ENCODE peak calls at places on chromosomes 16 and 17, in five cellular contexts. S, K, F, R and U are unnamed samples. For H3K79me2, the result is how much of the 10 kb centered on the place peaks cover.

GRCh38 chr17:35132816-35133550 is 9.1 kb downstream of the NLE1 start:
- DNase-seq in K (no peak), F (no peak), R (no peak), S (no peak), U (no peak)

GRCh38 chr16:590165-590874 is 454 bp downstream of the RAB40C start:
- DNase-seq in R (no peak), S (no peak), K (peak), F (peak), U (no peak)

GRCh38 chr16:559411-560207 is 585 bp upstream of the PRR35 start:
- DNase-seq in F (no peak), S (no peak), R (no peak), K (peak), U (no peak)

GRCh38 chr17:39751637-39752036 is 13.9 kb downstream of the GRB7 start:
- DNase-seq in S (peak), R (no peak), F (no peak), K (peak), U (no peak)

GRCh38 chr17:6677946-6678345 is 26.4 kb downstream of the C17orf100 start:
- DNase-seq in K (no peak), S (no peak), R (no peak), F (no peak), U (no peak)

GRCh38 chr16:80231888-80232287 is 308.9 kb upstream of the DYNLRB2 start:
- DNase-seq in K (no peak), S (no peak), R (peak), F (no peak), U (no peak)

GRCh38 chr17:19418312-19418992 is 7.4 kb downstream of the RNF112 start:
- DNase-seq in S (peak), R (no peak), F (no peak), K (no peak), U (peak)

GRCh38 chr17:57407287-57408063 is 151.2 kb downstream of the MSI2 start:
- DNase-seq in K (no peak), S (no peak), F (peak), R (peak), U (no peak)

GRCh38 chr16:23486480-23486879 is 23.8 kb downstream of the GGA2 start:
- DNase-seq in F (no peak), R (no peak), S (no peak), K (no peak), U (no peak)

GRCh38 chr17:27817731-27818130 is 17.4 kb upstream of the NOS2 start:
- DNase-seq in S (no peak), R (no peak), K (no peak), F (peak), U (no peak)

GRCh38 chr17:51604299-51605020 is 344.1 kb downstream of the UTP18 start:
- DNase-seq in F (no peak), K (no peak), R (no peak), S (no peak), U (no peak)

GRCh38 chr16:86048882-86049585 is 150.1 kb downstream of the IRF8 start:
- DNase-seq in F (no peak), S (no peak), R (no peak), K (no peak), U (peak)

GRCh38 chr17:45648642-45649041 is 135.5 kb upstream of the CRHR1 start:
- DNase-seq in S (peak), K (peak), R (no peak), F (peak), U (peak)

DNA sequence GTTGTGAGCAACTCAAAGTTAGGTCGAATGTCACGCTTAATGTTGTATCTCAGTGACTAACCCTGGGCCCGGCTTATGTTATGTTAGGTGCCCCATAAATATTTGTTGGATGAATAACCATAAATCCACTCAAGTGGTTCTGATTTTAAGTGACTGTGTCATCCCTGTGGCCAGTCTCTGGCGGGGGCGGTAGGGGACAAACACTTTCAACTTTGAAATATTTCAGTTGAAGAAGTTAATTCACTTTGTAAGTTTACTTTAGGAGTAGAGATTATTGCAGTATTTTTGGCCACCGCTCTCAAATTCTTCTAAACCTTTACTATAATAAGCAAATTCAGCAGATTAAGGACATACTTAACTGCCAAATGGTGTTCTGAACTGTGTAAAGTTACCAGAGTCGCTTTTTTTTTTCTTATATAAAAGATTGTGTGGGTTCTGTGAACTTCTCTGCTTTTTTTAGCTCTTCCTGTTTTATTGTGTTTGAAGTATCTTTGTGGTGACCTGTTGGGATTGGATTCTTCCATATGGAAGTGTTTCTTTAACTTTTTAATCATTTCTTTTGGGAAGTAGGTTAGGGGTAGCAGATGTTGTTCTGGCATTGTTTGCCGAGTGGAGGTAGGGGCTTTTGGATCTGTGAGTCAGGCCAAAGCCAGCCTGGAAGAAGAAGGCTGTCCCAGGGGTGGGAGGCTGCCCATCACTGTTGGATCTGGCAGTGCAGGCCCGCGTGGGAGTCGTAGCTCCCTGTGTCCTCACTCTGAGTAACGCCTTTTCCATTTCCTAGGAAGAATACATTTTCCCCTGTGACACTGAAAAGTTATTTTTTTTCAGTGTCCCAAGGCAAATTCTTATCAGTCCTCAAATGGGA is 61.4 kb upstream of the TBX2 start:
- DNase-seq in K (no peak), F (no peak), S (no peak), R (peak), U (no peak)
- H3K27ac ChIP-seq in K (peak), F (no peak), S (no peak), R (no peak), U (no peak)

DNA sequence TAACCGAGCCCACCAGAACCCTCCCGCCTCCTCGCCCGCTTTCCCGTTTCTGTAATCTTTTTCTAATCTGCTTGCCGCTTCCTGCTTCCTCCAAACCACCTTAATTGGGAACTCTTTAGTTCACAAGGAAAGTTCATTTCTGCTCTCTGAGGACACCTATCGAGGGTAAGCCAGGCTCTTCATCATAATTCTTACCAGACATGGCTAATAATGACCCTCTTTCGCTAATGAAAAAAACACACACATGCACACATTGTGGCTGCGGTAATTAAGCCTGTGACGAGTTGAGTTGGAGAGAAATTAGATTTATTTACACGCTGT is 100.7 kb downstream of the ZNF423 start:
- DNase-seq in R (no peak), S (no peak), K (peak), F (peak), U (no peak)
- H3K9ac ChIP-seq in R (no peak), S (peak), K (no peak), F (no peak), U (no peak)

DNA sequence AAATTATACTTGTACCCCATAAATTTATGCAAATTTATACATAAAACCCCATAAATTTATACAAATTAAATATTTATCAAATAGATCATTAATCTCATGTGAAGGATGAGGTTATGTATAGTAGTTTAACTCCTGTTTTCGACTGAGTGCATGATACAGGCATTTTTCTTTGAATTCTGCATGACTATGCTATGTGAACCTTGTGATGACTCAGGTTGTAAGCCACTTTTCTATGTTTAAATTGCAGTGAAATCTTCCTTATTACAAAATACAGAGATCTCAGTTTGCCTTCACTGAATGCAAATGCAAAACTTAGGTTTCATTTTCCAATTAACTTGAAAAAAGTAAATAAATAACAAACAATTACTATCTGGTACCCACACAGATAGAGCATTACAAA is 843.7 kb downstream of the CDH11 start:
- DNase-seq in K (no peak), R (no peak), F (no peak), S (no peak), U (no peak)
- H3K79me2 ChIP-seq in K (under half), R (under half), F (under half), S (under half), U (under half)

GRCh38 chr17:37028040-37028439 is 79.3 kb downstream of the AATF start:
- DNase-seq in K (no peak), F (no peak), R (no peak), S (no peak), U (no peak)

GRCh38 chr17:37025241-37025640 is 76.5 kb downstream of the AATF start:
- DNase-seq in K (no peak), R (no peak), S (no peak), F (no peak), U (no peak)

GRCh38 chr17:37026534-37026875 is 77.8 kb downstream of the AATF start:
- DNase-seq in S (no peak), F (no peak), K (no peak), R (no peak), U (no peak)

GRCh38 chr17:37025847-37026533 is 77.2 kb downstream of the AATF start:
- DNase-seq in K (no peak), F (no peak), R (no peak), S (no peak), U (no peak)

DNA sequence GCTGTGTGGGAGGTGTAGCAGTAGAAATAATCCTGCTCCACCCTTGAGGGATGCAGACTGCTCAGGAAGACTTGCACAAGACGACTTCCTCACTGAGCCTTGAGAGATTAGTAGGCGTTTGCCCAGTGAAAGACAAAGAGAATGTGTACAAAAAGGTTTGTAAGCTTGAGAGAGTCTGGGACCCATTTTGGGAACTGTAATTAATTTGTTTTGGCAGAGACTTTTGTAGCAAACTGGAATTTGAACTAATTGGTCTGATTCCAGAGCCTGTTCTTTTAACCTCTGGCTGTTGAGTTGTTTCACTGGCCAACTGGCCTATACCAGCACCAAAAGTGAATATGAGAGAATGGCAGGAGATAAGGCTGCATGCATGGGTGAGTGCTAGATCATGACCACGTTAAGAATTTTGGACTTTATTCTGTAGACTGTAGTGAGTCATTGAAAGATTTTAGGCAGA is 75.5 kb downstream of the AATF start:
- DNase-seq in K (no peak), R (no peak), F (peak), S (no peak), U (no peak)
- H3K27ac ChIP-seq in K (no peak), R (no peak), F (peak), S (no peak), U (no peak)

GRCh38 chr16:64590516-64590915 is 531.3 kb downstream of the CDH11 start:
- DNase-seq in S (no peak), R (no peak), K (no peak), F (no peak), U (no peak)
- H3K9ac ChIP-seq in S (no peak), R (no peak), K (no peak), F (no peak), U (no peak)

DNA sequence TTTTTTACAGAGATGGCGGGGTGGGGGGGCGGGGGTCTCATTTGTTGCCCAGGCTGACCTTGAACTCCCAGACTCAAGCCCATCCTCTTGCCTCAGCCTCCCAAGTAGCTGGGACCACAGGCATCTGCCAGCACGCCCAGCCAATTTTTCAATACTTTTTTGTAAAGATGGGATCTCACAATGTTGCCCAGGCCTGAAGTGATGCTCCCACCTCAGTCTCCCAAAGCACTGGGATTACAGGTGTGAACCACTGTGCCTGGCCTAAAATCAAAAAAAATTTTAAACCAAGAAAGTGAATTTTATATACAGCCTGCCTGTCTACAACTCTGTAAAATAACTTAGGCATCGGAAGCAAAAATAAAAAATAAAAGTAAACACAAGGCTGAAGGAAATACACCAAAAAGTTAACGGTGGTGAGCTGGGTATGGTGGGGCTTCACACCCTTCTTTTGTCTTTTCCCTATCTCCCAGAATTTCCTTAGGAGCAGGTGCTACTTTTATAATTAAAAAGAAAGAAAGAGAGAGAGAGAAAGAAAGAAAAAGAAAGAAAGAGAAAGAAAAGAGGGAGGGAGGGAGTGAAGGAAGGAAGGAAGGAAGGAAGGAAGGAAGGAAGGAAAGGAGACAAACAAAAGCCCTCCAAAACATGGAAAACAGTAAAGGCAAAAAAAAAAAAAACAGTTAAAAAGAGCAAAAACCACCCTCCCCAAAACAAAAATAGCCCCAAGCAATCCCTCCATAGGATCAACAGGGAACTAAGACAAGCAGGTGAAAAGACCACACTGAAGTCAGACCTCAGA is 51.4 kb downstream of the TBC1D16 start:
- DNase-seq in K (no peak), R (no peak), S (no peak), F (no peak), U (no peak)
- H3K79me2 ChIP-seq in K (under half), R (under half), S (under half), F (under half), U (under half)

DNA sequence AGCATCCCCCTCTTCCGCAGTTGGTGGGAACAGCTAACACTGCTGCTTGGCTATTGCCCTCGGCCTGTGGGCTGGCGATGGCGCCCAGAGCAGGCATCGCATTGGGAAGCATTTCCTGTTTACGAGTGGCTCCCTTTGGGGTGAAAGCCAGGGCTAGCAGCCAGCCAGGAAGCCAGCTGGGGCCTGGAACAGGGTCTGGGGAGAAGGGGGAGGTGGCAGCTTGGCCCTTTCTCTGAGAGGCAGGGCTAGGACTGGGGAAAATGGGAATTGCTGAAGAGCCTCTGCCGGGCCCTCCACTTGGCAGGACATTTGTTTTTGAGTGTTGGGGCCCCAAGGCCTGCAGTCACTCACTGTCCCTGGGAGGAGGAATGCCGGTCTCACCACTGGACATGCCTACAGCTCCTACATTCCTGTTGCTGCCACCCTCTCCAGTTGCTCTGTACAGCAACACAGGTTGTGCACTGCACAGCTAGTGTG is 2.5 kb upstream of the MTSS2 start:
- DNase-seq in K (peak), R (no peak), S (no peak), F (no peak), U (no peak)
- H3K27ac ChIP-seq in K (peak), R (peak), S (no peak), F (no peak), U (no peak)

GRCh38 chr17:82035488-82035887 is 2.0 kb downstream of the DCXR start:
- DNase-seq in S (no peak), K (no peak), F (no peak), R (no peak), U (no peak)

GRCh38 chr17:82031303-82031884 is at the start of gene RAC3:
- DNase-seq in K (peak), F (peak), S (no peak), R (no peak), U (peak)

GRCh38 chr17:82034371-82035011 is 3.0 kb downstream of the DCXR start:
- DNase-seq in R (no peak), S (peak), K (no peak), F (peak), U (peak)

GRCh38 chr17:82031885-82032627 is 578 bp downstream of the RAC3 start:
- DNase-seq in S (peak), K (peak), R (no peak), F (peak), U (peak)

GRCh38 chr17:82033359-82034085 is 2.0 kb downstream of the RAC3 start:
- DNase-seq in F (no peak), K (no peak), S (no peak), R (no peak), U (no peak)
- H3K9ac ChIP-seq in F (no peak), K (no peak), S (no peak), R (no peak), U (no peak)

GRCh38 chr17:8438441-8438840 is 2.8 kb downstream of the NDEL1 start:
- DNase-seq in S (no peak), K (no peak), F (no peak), R (no peak), U (no peak)
- H3K79me2 ChIP-seq in S (under half), K (half or more), F (half or more), R (half or more), U (half or more)

DNA sequence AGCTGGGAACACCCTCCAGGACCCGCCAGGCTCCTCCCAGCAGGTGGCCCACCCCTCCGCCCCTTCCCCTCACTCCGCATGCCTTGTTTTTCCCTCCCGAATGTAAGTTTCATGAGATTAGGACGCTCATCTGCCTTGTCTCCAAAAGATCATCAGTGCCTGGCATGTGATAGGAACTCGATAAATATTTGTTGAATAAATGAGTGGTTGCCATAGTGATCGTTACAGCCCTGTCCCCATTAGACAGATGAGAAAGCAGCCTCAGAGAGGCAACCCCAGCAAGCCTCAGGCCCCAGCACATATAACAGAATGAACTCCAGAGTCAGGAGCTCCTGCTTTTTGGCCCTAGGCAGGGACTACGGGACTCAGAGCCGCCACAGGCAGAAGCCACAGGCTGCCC is 5.0 kb downstream of the CAMKK1 start:
- DNase-seq in S (no peak), K (no peak), R (no peak), F (no peak), U (peak)
- H3K27ac ChIP-seq in S (no peak), K (no peak), R (no peak), F (no peak), U (no peak)